ENCODE peak calls at places on chromosomes 7 and 10, in nine cellular contexts. R, P, I, X, V, B, G, L and Y are unnamed samples.

GRCh38 chr10:122554576-122554975 is 6.0 kb upstream of the DMBT1 start:
- DNase-seq in V (no peak), R (no peak), P (no peak), B (no peak), X (no peak), I (no peak), L (no peak), G (no peak), Y (no peak)

GRCh38 chr10:86346794-86347665 is 19.6 kb downstream of the GRID1 start:
- DNase-seq in R (no peak), V (no peak), L (no peak), B (no peak), I (no peak), P (no peak), X (no peak), G (no peak), Y (no peak)

GRCh38 chr7:21548491-21548890 is 5.7 kb downstream of the DNAH11 start:
- DNase-seq in G (no peak), R (no peak), B (no peak), V (no peak), P (no peak), L (no peak), I (no peak), X (no peak), Y (no peak)

GRCh38 chr7:126605056-126605455 is 647.7 kb downstream of the GRM8 start:
- DNase-seq in I (no peak), B (no peak), P (no peak), X (no peak), L (no peak), G (no peak), V (no peak), R (no peak), Y (no peak)

GRCh38 chr10:29387269-29387668 is 98.4 kb downstream of the LYZL1 start:
- DNase-seq in R (no peak), B (no peak), X (no peak), P (no peak), V (no peak), L (no peak), I (no peak), G (no peak), Y (no peak)

GRCh38 chr10:31808258-31809218 is 120.1 kb downstream of the ARHGAP12 start:
- DNase-seq in G (peak; percentile 67), R (no peak), P (no peak), I (no peak), L (peak; percentile 46), X (peak; percentile 71), B (peak; percentile 39), V (peak; percentile 50), Y (peak; percentile 36)

GRCh38 chr7:6385110-6385792 is 62.5 kb downstream of the DAGLB start:
- DNase-seq in P (no peak), G (peak; percentile 99), X (no peak), L (peak; percentile 89), B (peak; percentile 85), R (no peak), I (no peak), V (no peak), Y (no peak)

GRCh38 chr7:103680161-103681144 is 234.4 kb upstream of the SLC26A5 start:
- DNase-seq in P (no peak), R (no peak), G (no peak), B (no peak), L (peak; percentile 62), I (peak; percentile 25), V (no peak), X (no peak), Y (no peak)

GRCh38 chr10:97506214-97506991 is 7.7 kb downstream of the UBTD1 start:
- DNase-seq in G (no peak), I (no peak), L (no peak), P (no peak), V (no peak), R (no peak), X (no peak), B (no peak), Y (no peak)

GRCh38 chr7:2169923-2170575 is 62.7 kb downstream of the MAD1L1 start:
- DNase-seq in I (no peak), B (no peak), G (no peak), P (no peak), R (no peak), L (no peak), X (no peak), V (no peak), Y (no peak)

GRCh38 chr7:17301491-17302101 is 3.1 kb downstream of the AHR start:
- DNase-seq in V (no peak), P (no peak), G (peak; percentile 80), X (peak; percentile 63), L (no peak), I (peak; percentile 39), R (peak; percentile 58), B (peak; percentile 51), Y (no peak)

GRCh38 chr7:3943779-3944520 is 642.9 kb downstream of the SDK1 start:
- DNase-seq in X (no peak), V (no peak), L (no peak), I (no peak), G (no peak), P (no peak), R (no peak), B (no peak), Y (no peak)

GRCh38 chr10:26776258-26776657 is 78.8 kb downstream of the PDSS1 start:
- DNase-seq in X (no peak), P (no peak), B (no peak), I (no peak), R (no peak), G (peak; percentile 20), V (no peak), L (peak; percentile 58), Y (no peak)

GRCh38 chr7:7181519-7182155 is 707 bp upstream of the C1GALT1 start:
- DNase-seq in L (peak; percentile 74), B (peak; percentile 16), P (peak; percentile 55), V (peak; percentile 71), R (no peak), G (peak; percentile 65), X (peak; percentile 66), I (no peak), Y (peak; percentile 51)

GRCh38 chr7:45469103-45469502 is 105.1 kb upstream of the ADCY1 start:
- DNase-seq in G (peak; percentile 44), X (no peak), B (no peak), P (no peak), I (no peak), L (no peak), R (no peak), V (no peak), Y (no peak)

GRCh38 chr10:94285271-94285670 is 77.5 kb downstream of the NOC3L start:
- DNase-seq in I (no peak), X (no peak), R (no peak), B (no peak), V (no peak), P (no peak), L (no peak), G (no peak), Y (no peak)

GRCh38 chr10:97013983-97014382 is 171.8 kb downstream of the SLIT1 start:
- DNase-seq in V (no peak), P (no peak), G (no peak), L (no peak), I (no peak), B (no peak), R (no peak), X (no peak), Y (no peak)

GRCh38 chr7:739964-740942 is 13.2 kb upstream of the PRKAR1B start:
- DNase-seq in X (no peak), B (no peak), L (no peak), G (no peak), P (no peak), I (no peak), V (no peak), R (no peak), Y (no peak)

GRCh38 chr7:842436-843031 is 10.3 kb downstream of the SUN1 start:
- DNase-seq in I (no peak), V (no peak), X (peak; percentile 29), L (peak; percentile 29), P (no peak), R (no peak), B (no peak), G (no peak), Y (no peak)

GRCh38 chr7:2032030-2032875 is 200.5 kb downstream of the MAD1L1 start:
- DNase-seq in B (no peak), L (peak; percentile 61), G (peak; percentile 11), V (no peak), P (peak; percentile 38), I (no peak), X (no peak), R (no peak), Y (no peak)

GRCh38 chr10:95295031-95295755 is 4.4 kb upstream of the PDLIM1 start:
- DNase-seq in X (no peak), G (peak; percentile 52), P (no peak), L (peak; percentile 65), R (no peak), B (no peak), V (peak; percentile 84), I (no peak), Y (peak; percentile 86)

GRCh38 chr7:80807166-80807900 is 111.5 kb downstream of the SEMA3C start:
- DNase-seq in P (no peak), L (no peak), R (no peak), G (peak; percentile 50), I (no peak), B (no peak), V (no peak), X (no peak), Y (no peak)

GRCh38 chr7:95001258-95001657 is 93.9 kb downstream of the PPP1R9A start:
- DNase-seq in L (no peak), R (no peak), X (peak; percentile 37), G (no peak), P (no peak), B (no peak), V (no peak), I (no peak), Y (no peak)

GRCh38 chr10:87850742-87851205 is 12.6 kb downstream of the KLLN start:
- DNase-seq in X (peak; percentile 48), V (peak; percentile 36), P (no peak), B (peak; percentile 82), G (peak; percentile 73), L (peak; percentile 85), I (peak; percentile 13), R (no peak), Y (peak; percentile 46)

GRCh38 chr10:118482393-118483331 is 112.8 kb downstream of the PRLHR start:
- DNase-seq in V (no peak), R (no peak), P (no peak), B (no peak), G (no peak), L (no peak), X (no peak), I (no peak), Y (no peak)

GRCh38 chr10:7354330-7355047 is 56.3 kb downstream of the SFMBT2 start:
- DNase-seq in I (no peak), B (peak; percentile 36), X (no peak), R (no peak), P (no peak), L (no peak), V (no peak), G (peak; percentile 24), Y (no peak)

GRCh38 chr7:4815121-4815520 is 39.7 kb downstream of the AP5Z1 start:
- DNase-seq in B (no peak), L (no peak), I (no peak), X (no peak), V (no peak), P (no peak), R (no peak), G (no peak), Y (no peak)

GRCh38 chr10:86282664-86283465 is 83.7 kb downstream of the GRID1 start:
- DNase-seq in I (no peak), G (no peak), V (no peak), X (no peak), L (no peak), P (no peak), R (no peak), B (no peak), Y (no peak)